ENCODE peak calls at places on chromosomes 13 and 19, in six cellular contexts. J is psoas muscle, I is A549, C is fibroblast of mammary gland, H is K562, L is astrocyte of the cerebellum. Z is an unnamed sample.

GRCh38 chr13:103859952-103860351 is 793.7 kb upstream of the SLC10A2 start:
- DNase-seq in L (no peak), C (no peak), H (no peak), J (no peak), I (no peak), Z (no peak)

GRCh38 chr19:5154129-5154798 is 185.4 kb downstream of the KDM4B start:
- DNase-seq in H (peak), J (no peak), C (peak), I (peak), L (no peak), Z (peak)

GRCh38 chr13:51638497-51638871 is 54.2 kb downstream of the WDFY2 start:
- DNase-seq in C (peak), I (no peak), H (no peak), J (no peak), L (no peak), Z (no peak)

GRCh38 chr13:90719452-90719851 is 628.0 kb upstream of the MIR17HG start:
- DNase-seq in H (no peak), L (no peak), C (no peak), I (no peak), J (no peak), Z (no peak)

GRCh38 chr19:13091400-13092161 is 11.1 kb downstream of the LYL1 start:
- DNase-seq in J (peak), C (peak), H (no peak), L (peak), I (no peak), Z (no peak)

GRCh38 chr19:6198896-6199239 is 63.4 kb downstream of the ACSBG2 start:
- DNase-seq in C (no peak), H (no peak), I (no peak), L (no peak), J (no peak), Z (no peak)

GRCh38 chr19:7408251-7408650 is 59.5 kb downstream of the ARHGEF18 start:
- DNase-seq in J (no peak), H (no peak), C (no peak), L (no peak), I (no peak), Z (no peak)

GRCh38 chr13:99859178-99860177 is 112.1 kb downstream of the ZIC5 start:
- DNase-seq in I (no peak), J (no peak), H (no peak), L (no peak), C (no peak), Z (no peak)

GRCh38 chr19:9156304-9156703 is 16.1 kb downstream of the ZNF317 start:
- DNase-seq in C (no peak), I (no peak), J (no peak), H (no peak), L (no peak), Z (no peak)

GRCh38 chr13:81487151-81487550 is 1146.2 kb upstream of the SPRY2 start:
- DNase-seq in H (no peak), C (peak), I (no peak), J (no peak), L (peak), Z (peak)

GRCh38 chr19:58519087-58519354 is 589 bp downstream of the ZBTB45 start:
- DNase-seq in I (peak), C (peak), L (no peak), H (peak), J (peak), Z (peak)

GRCh38 chr19:17073869-17074627 is 1.2 kb downstream of the HAUS8 start:
- DNase-seq in C (no peak), L (no peak), H (peak), J (no peak), I (no peak), Z (no peak)

GRCh38 chr13:62598708-62599107 is 1183.1 kb upstream of the PCDH20 start:
- DNase-seq in L (no peak), J (no peak), H (no peak), I (no peak), C (no peak), Z (no peak)

GRCh38 chr13:66835040-66835628 is 395.0 kb downstream of the PCDH9 start:
- DNase-seq in I (peak), C (peak), L (peak), H (no peak), J (peak), Z (peak)

GRCh38 chr13:109199280-109199679 is 569.9 kb downstream of the MYO16 start:
- DNase-seq in I (no peak), C (no peak), L (no peak), J (no peak), H (no peak), Z (no peak)

GRCh38 chr13:107883561-107884175 is 331.7 kb downstream of the LIG4 start:
- DNase-seq in L (peak), J (no peak), I (no peak), C (no peak), H (peak), Z (peak)

GRCh38 chr13:109408596-109409382 is 377.6 kb downstream of the IRS2 start:
- DNase-seq in H (no peak), I (no peak), L (no peak), J (no peak), C (peak), Z (no peak)

GRCh38 chr13:23268441-23268840 is 87.7 kb downstream of the SGCG start:
- DNase-seq in J (no peak), I (no peak), C (no peak), L (no peak), H (no peak), Z (no peak)

GRCh38 chr13:112697756-112698655 is 8.2 kb downstream of the ATP11A start:
- DNase-seq in H (no peak), J (peak), L (no peak), C (peak), I (no peak), Z (no peak)

GRCh38 chr19:50669319-50670101 is 20.3 kb downstream of the C19orf81 start:
- DNase-seq in C (peak), L (no peak), J (no peak), I (peak), H (peak), Z (peak)

GRCh38 chr19:34481861-34482379 is 362 bp downstream of the WTIP start:
- DNase-seq in H (no peak), L (no peak), I (peak), C (peak), J (peak), Z (no peak)

GRCh38 chr13:31908696-31909386 is 122.7 kb upstream of the FRY start:
- DNase-seq in H (no peak), L (no peak), I (no peak), J (no peak), C (no peak), Z (no peak)

GRCh38 chr13:87498681-87499080 is 172.5 kb upstream of the SLITRK5 start:
- DNase-seq in I (no peak), C (no peak), L (peak), J (no peak), H (no peak), Z (no peak)

GRCh38 chr19:10552596-10553053 is 8.9 kb downstream of the ATG4D start:
- DNase-seq in C (peak), J (no peak), L (no peak), I (peak), H (peak), Z (no peak)

GRCh38 chr19:35109395-35110112 is 6.1 kb upstream of the FXYD3 start:
- DNase-seq in I (no peak), H (no peak), C (no peak), J (peak), L (no peak), Z (no peak)

GRCh38 chr19:35347171-35347929 is at the start of gene FFAR1:
- DNase-seq in J (no peak), C (no peak), L (no peak), H (no peak), I (no peak), Z (no peak)

GRCh38 chr13:21234537-21234936 is 58.1 kb downstream of the MRPL57 start:
- DNase-seq in L (no peak), C (no peak), H (no peak), J (no peak), I (no peak), Z (no peak)

GRCh38 chr19:15759962-15760565 is 22.3 kb downstream of the OR10H3 start:
- DNase-seq in C (no peak), L (no peak), H (no peak), I (no peak), J (no peak), Z (no peak)

GRCh38 chr19:29812080-29812880 is 489 bp downstream of the CCNE1 start:
- DNase-seq in C (no peak), L (no peak), H (peak), J (peak), I (no peak), Z (no peak)

GRCh38 chr13:111859361-111860105 is 207.4 kb upstream of the SOX1 start:
- DNase-seq in C (no peak), J (no peak), I (no peak), L (no peak), H (no peak), Z (no peak)

GRCh38 chr13:60273971-60274370 is 110.2 kb upstream of the DIAPH3 start:
- DNase-seq in J (no peak), L (no peak), C (no peak), H (no peak), I (no peak), Z (no peak)

GRCh38 chr13:46207828-46208227 is 3.9 kb upstream of the LRRC63 start:
- DNase-seq in H (no peak), C (no peak), I (no peak), J (no peak), L (no peak), Z (no peak)

GRCh38 chr19:575527-576506 is 3.4 kb downstream of the BSG start:
- DNase-seq in C (peak), I (no peak), J (peak), H (peak), L (no peak), Z (peak)

DNA sequence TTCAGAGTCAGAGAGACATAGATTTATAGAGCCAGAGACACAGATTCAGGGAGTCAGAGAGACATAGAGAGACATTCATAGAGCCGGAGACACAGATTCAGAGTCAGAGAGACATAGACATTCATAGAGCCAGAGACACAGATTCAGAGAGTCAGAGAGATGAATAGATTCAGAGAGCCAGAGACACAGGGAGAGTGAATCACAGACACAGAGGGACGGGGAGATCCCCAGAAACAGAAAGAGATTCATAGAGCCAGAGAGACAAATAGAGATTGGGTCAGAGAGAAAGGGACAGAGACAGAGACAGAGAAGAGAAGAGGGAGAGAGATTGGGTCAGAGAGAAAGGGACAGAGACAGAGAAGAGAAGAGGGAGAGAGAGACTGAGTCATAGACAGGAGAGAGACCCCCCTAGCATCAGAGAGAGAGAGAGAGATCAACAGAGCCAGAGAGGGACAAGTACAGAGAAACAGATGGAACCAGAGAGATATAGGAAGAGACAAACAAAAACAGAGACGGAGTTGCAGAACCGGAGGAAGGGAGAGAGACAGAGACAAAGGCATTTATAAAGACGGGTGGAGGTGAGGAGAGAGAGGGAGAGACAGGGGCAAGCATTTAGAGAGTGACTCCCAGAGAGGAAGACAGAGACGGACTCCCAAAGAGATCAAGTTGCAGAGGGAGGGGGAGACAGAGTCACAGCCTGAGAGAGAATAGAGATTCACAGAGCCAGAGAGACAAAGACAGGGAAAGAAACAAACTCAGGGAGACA is 1.1 kb upstream of the PRKCG start:
- DNase-seq in H (no peak), J (no peak), I (no peak), C (no peak), L (no peak), Z (no peak)
- H3K4me3 ChIP-seq in H (no peak), J (no peak), I (peak), C (no peak), L (no peak), Z (no peak)

GRCh38 chr19:4115050-4115817 is 8.7 kb downstream of the MAP2K2 start:
- DNase-seq in L (no peak), C (no peak), J (no peak), I (no peak), H (peak), Z (no peak)
- H3K4me3 ChIP-seq in L (no peak), C (no peak), J (peak), I (no peak), H (no peak), Z (no peak)

DNA sequence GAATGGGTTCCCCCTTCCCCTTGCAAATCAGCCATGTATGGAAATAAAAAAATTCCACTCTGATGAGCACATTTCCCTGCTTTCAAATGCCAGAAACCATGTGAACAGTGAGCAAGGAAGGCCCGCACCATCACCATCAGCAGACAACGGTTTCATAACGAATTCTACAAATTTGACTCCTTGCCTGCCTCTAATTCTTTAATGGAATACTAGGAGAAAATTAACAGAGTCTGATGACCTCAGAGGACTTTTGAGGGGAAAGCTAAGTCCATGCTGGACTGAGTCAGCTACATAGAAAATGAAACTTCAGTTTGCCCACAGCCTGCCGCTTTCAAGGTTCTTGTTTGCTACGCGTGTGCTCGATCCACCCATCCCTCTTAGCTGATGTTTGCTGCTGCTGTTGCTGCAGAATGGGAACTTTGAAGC is 46.7 kb upstream of the KL start:
- DNase-seq in I (no peak), L (no peak), J (no peak), H (no peak), C (peak), Z (no peak)
- H3K4me3 ChIP-seq in I (no peak), L (no peak), J (peak), H (no peak), C (no peak), Z (no peak)

GRCh38 chr19:47430041-47430802 is 10.9 kb upstream of the MEIS3 start:
- DNase-seq in H (no peak), C (peak), L (no peak), J (no peak), I (no peak), Z (peak)
- H3K4me3 ChIP-seq in H (no peak), C (no peak), L (peak), J (peak), I (no peak), Z (no peak)

DNA sequence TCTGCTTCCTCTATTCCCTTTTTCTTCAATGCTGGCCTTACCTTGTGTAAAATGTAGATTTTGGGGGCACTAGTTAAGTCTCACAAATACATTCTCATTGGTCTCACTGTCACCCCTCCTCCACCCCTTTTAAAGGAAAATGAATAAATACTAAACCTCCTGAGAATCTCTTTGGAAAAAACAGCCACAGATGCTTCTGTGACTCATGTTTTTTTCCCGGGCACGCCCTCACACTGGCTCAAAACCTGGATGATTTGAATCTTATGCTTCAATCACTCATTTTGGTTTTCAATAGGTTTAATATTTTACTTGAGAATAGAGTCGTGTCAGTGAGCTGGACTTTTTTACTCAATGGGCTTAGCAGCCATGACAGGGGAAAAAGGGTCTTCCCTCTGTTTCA is 66.0 kb upstream of the MED4 start:
- DNase-seq in I (no peak), J (peak), L (no peak), H (no peak), C (peak), Z (no peak)
- H3K4me3 ChIP-seq in I (no peak), J (no peak), L (no peak), H (no peak), C (no peak), Z (no peak)

GRCh38 chr19:46620267-46620666 is 4.6 kb downstream of the PTGIR start:
- DNase-seq in L (no peak), C (no peak), J (peak), I (no peak), H (no peak), Z (no peak)

GRCh38 chr19:46623915-46624502 is 880 bp downstream of the PTGIR start:
- DNase-seq in I (no peak), C (no peak), J (no peak), L (no peak), H (no peak), Z (no peak)

GRCh38 chr19:46620716-46621115 is 4.2 kb downstream of the PTGIR start:
- DNase-seq in I (no peak), L (no peak), H (no peak), C (peak), J (peak), Z (no peak)

GRCh38 chr19:46622118-46622446 is 2.8 kb downstream of the PTGIR start:
- DNase-seq in J (peak), H (no peak), I (no peak), L (no peak), C (no peak), Z (no peak)

DNA sequence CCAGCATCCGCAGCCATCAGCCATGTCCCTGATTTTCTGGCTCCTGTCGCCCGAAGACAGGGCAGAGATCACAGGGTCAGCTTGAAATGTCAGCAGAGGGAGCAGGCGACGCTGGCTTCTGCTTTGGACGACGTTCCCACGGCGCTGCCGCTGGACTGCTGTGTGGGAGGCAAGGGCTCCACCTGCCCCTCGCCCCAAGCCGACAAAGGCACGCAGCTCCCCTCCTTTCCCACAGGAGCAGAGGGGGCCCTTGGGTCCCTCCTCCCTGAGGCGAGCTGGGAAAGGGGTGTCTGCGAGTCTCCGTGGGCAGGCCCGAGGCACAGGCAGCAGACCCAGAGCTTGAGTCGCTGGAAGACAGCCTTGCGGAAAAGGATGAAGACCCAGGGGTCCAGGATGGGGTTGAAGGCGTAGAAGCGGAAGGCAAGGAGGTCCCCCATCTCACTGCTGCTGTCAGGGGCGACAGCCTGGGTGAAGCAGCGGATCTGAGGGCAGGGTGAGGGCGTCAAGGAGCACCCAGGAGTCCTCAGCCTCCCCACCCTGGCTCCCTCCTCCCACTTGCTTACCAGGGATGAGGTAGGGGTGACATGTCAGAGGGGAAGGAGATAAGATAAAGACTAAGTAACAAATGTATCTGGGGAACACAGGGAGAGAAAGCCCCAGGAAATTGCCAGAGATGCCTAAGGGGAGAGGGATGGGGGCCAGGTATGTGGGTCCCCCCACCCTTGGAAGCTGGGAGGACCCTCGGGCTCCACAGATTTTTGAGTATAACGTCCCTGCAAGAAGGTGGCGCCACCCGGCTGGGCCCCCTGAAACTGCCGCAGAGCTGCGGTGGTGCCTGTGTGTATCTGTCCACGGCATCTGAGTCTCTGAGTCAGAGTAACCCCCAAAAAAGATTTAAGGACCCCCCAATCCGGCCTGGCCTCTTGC is 3.4 kb downstream of the PTGIR start:
- DNase-seq in C (no peak), L (no peak), J (peak), H (no peak), I (no peak), Z (no peak)
- H3K4me3 ChIP-seq in C (no peak), L (no peak), J (peak), H (no peak), I (no peak), Z (no peak)

DNA sequence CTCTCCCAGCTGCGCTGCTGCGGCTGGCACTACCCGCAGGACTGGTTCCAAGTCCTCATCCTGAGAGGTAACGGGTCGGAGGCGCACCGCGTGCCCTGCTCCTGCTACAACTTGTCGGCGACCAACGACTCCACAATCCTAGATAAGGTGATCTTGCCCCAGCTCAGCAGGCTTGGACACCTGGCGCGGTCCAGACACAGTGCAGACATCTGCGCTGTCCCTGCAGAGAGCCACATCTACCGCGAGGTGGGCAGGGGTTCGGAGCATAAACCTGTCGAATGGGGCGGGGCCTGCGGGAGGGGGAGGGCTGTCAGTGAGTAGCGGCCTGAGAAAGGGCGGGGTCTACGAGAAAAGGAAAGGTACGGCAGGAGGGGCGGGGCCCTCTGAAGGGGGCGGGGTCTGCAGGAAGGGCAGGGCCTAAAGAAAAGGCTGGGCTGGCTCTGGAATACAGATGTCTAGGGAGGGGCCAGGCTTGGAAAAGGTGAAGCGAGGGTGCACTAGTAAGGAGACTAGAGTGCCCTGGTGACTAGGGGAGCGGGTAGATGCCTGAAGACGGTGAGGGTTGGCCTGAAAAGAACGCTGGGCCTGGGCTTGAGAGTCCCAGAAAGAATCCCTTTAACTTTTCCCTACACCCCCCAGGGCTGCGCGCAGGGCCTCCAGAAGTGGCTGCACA is 3.6 kb downstream of the CD37 start:
- DNase-seq in I (peak), L (no peak), C (no peak), J (peak), H (peak), Z (peak)
- H3K4me3 ChIP-seq in I (no peak), L (peak), C (peak), J (peak), H (no peak), Z (no peak)